ENCODE peak calls at places on chromosomes 16 and 17, in seven cellular contexts. One of them, this sample, is unnamed. For H3K36me3, the result is how much of the 10 kb centered on the place peaks cover.

GRCh38 chr16:67148221-67148620 is 2.6 kb downstream of the B3GNT9 start:
- DNase-seq in MM.1S: no peak
- DNase-seq in HCT116: no peak
- DNase-seq in fibroblast of lung: no peak
- DNase-seq in thoracic aorta: no peak
- DNase-seq in ascending aorta: no peak
- DNase-seq in lower lobe of right lung: no peak
- DNase-seq in this sample: no peak

GRCh38 chr16:68257251-68257905 is 6.9 kb upstream of the SLC7A6 start:
- DNase-seq in HCT116: no peak
- DNase-seq in lower lobe of right lung: no peak
- DNase-seq in ascending aorta: no peak
- DNase-seq in thoracic aorta: no peak
- DNase-seq in MM.1S: peak
- DNase-seq in fibroblast of lung: no peak
- DNase-seq in this sample: no peak

GRCh38 chr16:85326794-85327181 is 214.5 kb upstream of the CIBAR2 start:
- DNase-seq in ascending aorta: no peak
- DNase-seq in HCT116: no peak
- DNase-seq in fibroblast of lung: no peak
- DNase-seq in MM.1S: no peak
- DNase-seq in lower lobe of right lung: no peak
- DNase-seq in thoracic aorta: no peak
- DNase-seq in this sample: no peak

GRCh38 chr17:58320163-58320558 is 8.4 kb downstream of the TSPOAP1 start:
- DNase-seq in ascending aorta: no peak
- DNase-seq in lower lobe of right lung: peak
- DNase-seq in HCT116: no peak
- DNase-seq in MM.1S: no peak
- DNase-seq in thoracic aorta: no peak
- DNase-seq in fibroblast of lung: no peak
- DNase-seq in this sample: no peak

GRCh38 chr16:74942977-74943918 is 41.7 kb downstream of the WDR59 start:
- DNase-seq in ascending aorta: no peak
- DNase-seq in MM.1S: no peak
- DNase-seq in thoracic aorta: no peak
- DNase-seq in fibroblast of lung: no peak
- DNase-seq in HCT116: no peak
- DNase-seq in lower lobe of right lung: no peak
- DNase-seq in this sample: no peak

GRCh38 chr17:17703608-17703919 is 22.3 kb downstream of the RAI1 start:
- DNase-seq in MM.1S: no peak
- DNase-seq in lower lobe of right lung: no peak
- DNase-seq in thoracic aorta: no peak
- DNase-seq in HCT116: no peak
- DNase-seq in ascending aorta: no peak
- DNase-seq in fibroblast of lung: no peak
- DNase-seq in this sample: no peak

GRCh38 chr16:87851601-87852000 is 17.7 kb downstream of the SLC7A5 start:
- DNase-seq in fibroblast of lung: no peak
- DNase-seq in MM.1S: no peak
- DNase-seq in ascending aorta: no peak
- DNase-seq in thoracic aorta: no peak
- DNase-seq in HCT116: no peak
- DNase-seq in lower lobe of right lung: no peak
- DNase-seq in this sample: no peak

GRCh38 chr16:13351651-13352217 is 450.3 kb downstream of the SHISA9 start:
- DNase-seq in fibroblast of lung: no peak
- DNase-seq in MM.1S: no peak
- DNase-seq in thoracic aorta: no peak
- DNase-seq in ascending aorta: no peak
- DNase-seq in HCT116: no peak
- DNase-seq in lower lobe of right lung: no peak
- DNase-seq in this sample: no peak

GRCh38 chr17:80780381-80781187 is 211.1 kb upstream of the CHMP6 start:
- DNase-seq in fibroblast of lung: no peak
- DNase-seq in MM.1S: no peak
- DNase-seq in thoracic aorta: no peak
- DNase-seq in HCT116: no peak
- DNase-seq in lower lobe of right lung: no peak
- DNase-seq in ascending aorta: no peak
- DNase-seq in this sample: no peak

GRCh38 chr16:30656388-30656787 is 1.8 kb upstream of the FBRS start:
- DNase-seq in HCT116: no peak
- DNase-seq in fibroblast of lung: no peak
- DNase-seq in MM.1S: no peak
- DNase-seq in thoracic aorta: no peak
- DNase-seq in ascending aorta: no peak
- DNase-seq in lower lobe of right lung: no peak
- DNase-seq in this sample: no peak

GRCh38 chr16:426115-426905 is 861 bp downstream of the RAB11FIP3 start:
- DNase-seq in thoracic aorta: no peak
- DNase-seq in lower lobe of right lung: no peak
- DNase-seq in HCT116: no peak
- DNase-seq in fibroblast of lung: no peak
- DNase-seq in ascending aorta: no peak
- DNase-seq in MM.1S: peak
- DNase-seq in this sample: no peak

GRCh38 chr17:17804007-17804406 is 32.8 kb downstream of the SREBF1 start:
- DNase-seq in fibroblast of lung: no peak
- DNase-seq in MM.1S: no peak
- DNase-seq in ascending aorta: no peak
- DNase-seq in thoracic aorta: no peak
- DNase-seq in HCT116: no peak
- DNase-seq in lower lobe of right lung: no peak
- DNase-seq in this sample: no peak

GRCh38 chr17:82217530-82218204 is 5.0 kb upstream of the CCDC57 start:
- DNase-seq in thoracic aorta: no peak
- DNase-seq in fibroblast of lung: peak
- DNase-seq in ascending aorta: peak
- DNase-seq in HCT116: no peak
- DNase-seq in lower lobe of right lung: peak
- DNase-seq in MM.1S: no peak
- DNase-seq in this sample: peak

GRCh38 chr17:82218349-82219075 is 5.9 kb upstream of the CCDC57 start:
- DNase-seq in MM.1S: no peak
- DNase-seq in fibroblast of lung: no peak
- DNase-seq in lower lobe of right lung: no peak
- DNase-seq in ascending aorta: no peak
- DNase-seq in thoracic aorta: no peak
- DNase-seq in HCT116: no peak
- DNase-seq in this sample: no peak

GRCh38 chr17:82219753-82220709 is 7.4 kb upstream of the CCDC57 start:
- DNase-seq in HCT116: no peak
- DNase-seq in ascending aorta: no peak
- DNase-seq in lower lobe of right lung: no peak
- DNase-seq in MM.1S: no peak
- DNase-seq in thoracic aorta: no peak
- DNase-seq in fibroblast of lung: no peak
- DNase-seq in this sample: no peak

GRCh38 chr17:82217120-82217529 is 4.5 kb upstream of the CCDC57 start:
- DNase-seq in HCT116: no peak
- DNase-seq in MM.1S: no peak
- DNase-seq in fibroblast of lung: no peak
- DNase-seq in ascending aorta: no peak
- DNase-seq in lower lobe of right lung: peak
- DNase-seq in thoracic aorta: no peak
- DNase-seq in this sample: no peak

GRCh38 chr17:82219083-82219482 is 6.4 kb upstream of the CCDC57 start:
- DNase-seq in fibroblast of lung: no peak
- DNase-seq in thoracic aorta: no peak
- DNase-seq in ascending aorta: no peak
- DNase-seq in lower lobe of right lung: no peak
- DNase-seq in HCT116: no peak
- DNase-seq in MM.1S: no peak
- DNase-seq in this sample: no peak
- H3K36me3 ChIP-seq in fibroblast of lung: under half
- H3K36me3 ChIP-seq in thoracic aorta: under half
- H3K36me3 ChIP-seq in ascending aorta: under half
- H3K36me3 ChIP-seq in lower lobe of right lung: under half
- H3K36me3 ChIP-seq in HCT116: under half
- H3K36me3 ChIP-seq in MM.1S: under half
- H3K36me3 ChIP-seq in this sample: under half

GRCh38 chr17:74070374-74070773 is 133.1 kb upstream of the RPL38 start:
- DNase-seq in ascending aorta: no peak
- DNase-seq in MM.1S: no peak
- DNase-seq in thoracic aorta: no peak
- DNase-seq in fibroblast of lung: no peak
- DNase-seq in HCT116: no peak
- DNase-seq in lower lobe of right lung: no peak
- DNase-seq in this sample: no peak
- TF ChIP-seq CTCF in ascending aorta: no peak
- TF ChIP-seq CTCF in MM.1S: no peak
- TF ChIP-seq CTCF in thoracic aorta: no peak
- TF ChIP-seq CTCF in fibroblast of lung: no peak
- TF ChIP-seq CTCF in HCT116: no peak
- TF ChIP-seq CTCF in lower lobe of right lung: no peak
- TF ChIP-seq CTCF in this sample: no peak

GRCh38 chr17:75827291-75828050 is 16.7 kb downstream of the UNC13D start:
- DNase-seq in lower lobe of right lung: no peak
- DNase-seq in MM.1S: peak
- DNase-seq in fibroblast of lung: peak
- DNase-seq in thoracic aorta: no peak
- DNase-seq in HCT116: no peak
- DNase-seq in ascending aorta: no peak
- DNase-seq in this sample: no peak
- H3K4me3 ChIP-seq in lower lobe of right lung: peak
- H3K4me3 ChIP-seq in MM.1S: peak
- H3K4me3 ChIP-seq in fibroblast of lung: peak
- H3K4me3 ChIP-seq in thoracic aorta: peak
- H3K4me3 ChIP-seq in HCT116: no peak
- H3K4me3 ChIP-seq in ascending aorta: no peak
- H3K4me3 ChIP-seq in this sample: no peak

GRCh38 chr17:2393184-2393953 is 7.5 kb downstream of the MNT start:
- DNase-seq in HCT116: no peak
- DNase-seq in lower lobe of right lung: peak
- DNase-seq in thoracic aorta: no peak
- DNase-seq in MM.1S: peak
- DNase-seq in ascending aorta: peak
- DNase-seq in fibroblast of lung: peak
- DNase-seq in this sample: peak
- H3K36me3 ChIP-seq in HCT116: under half
- H3K36me3 ChIP-seq in lower lobe of right lung: under half
- H3K36me3 ChIP-seq in thoracic aorta: under half
- H3K36me3 ChIP-seq in MM.1S: under half
- H3K36me3 ChIP-seq in ascending aorta: under half
- H3K36me3 ChIP-seq in fibroblast of lung: under half
- H3K36me3 ChIP-seq in this sample: under half

GRCh38 chr17:43211480-43212402 is at the start of gene TMEM106A:
- DNase-seq in MM.1S: peak
- DNase-seq in HCT116: peak
- DNase-seq in lower lobe of right lung: peak
- DNase-seq in ascending aorta: peak
- DNase-seq in thoracic aorta: peak
- DNase-seq in fibroblast of lung: peak
- DNase-seq in this sample: peak
- TF ChIP-seq CTCF in MM.1S: peak
- TF ChIP-seq CTCF in HCT116: no peak
- TF ChIP-seq CTCF in lower lobe of right lung: peak
- TF ChIP-seq CTCF in ascending aorta: peak
- TF ChIP-seq CTCF in thoracic aorta: peak
- TF ChIP-seq CTCF in fibroblast of lung: peak
- TF ChIP-seq CTCF in this sample: peak

DNA sequence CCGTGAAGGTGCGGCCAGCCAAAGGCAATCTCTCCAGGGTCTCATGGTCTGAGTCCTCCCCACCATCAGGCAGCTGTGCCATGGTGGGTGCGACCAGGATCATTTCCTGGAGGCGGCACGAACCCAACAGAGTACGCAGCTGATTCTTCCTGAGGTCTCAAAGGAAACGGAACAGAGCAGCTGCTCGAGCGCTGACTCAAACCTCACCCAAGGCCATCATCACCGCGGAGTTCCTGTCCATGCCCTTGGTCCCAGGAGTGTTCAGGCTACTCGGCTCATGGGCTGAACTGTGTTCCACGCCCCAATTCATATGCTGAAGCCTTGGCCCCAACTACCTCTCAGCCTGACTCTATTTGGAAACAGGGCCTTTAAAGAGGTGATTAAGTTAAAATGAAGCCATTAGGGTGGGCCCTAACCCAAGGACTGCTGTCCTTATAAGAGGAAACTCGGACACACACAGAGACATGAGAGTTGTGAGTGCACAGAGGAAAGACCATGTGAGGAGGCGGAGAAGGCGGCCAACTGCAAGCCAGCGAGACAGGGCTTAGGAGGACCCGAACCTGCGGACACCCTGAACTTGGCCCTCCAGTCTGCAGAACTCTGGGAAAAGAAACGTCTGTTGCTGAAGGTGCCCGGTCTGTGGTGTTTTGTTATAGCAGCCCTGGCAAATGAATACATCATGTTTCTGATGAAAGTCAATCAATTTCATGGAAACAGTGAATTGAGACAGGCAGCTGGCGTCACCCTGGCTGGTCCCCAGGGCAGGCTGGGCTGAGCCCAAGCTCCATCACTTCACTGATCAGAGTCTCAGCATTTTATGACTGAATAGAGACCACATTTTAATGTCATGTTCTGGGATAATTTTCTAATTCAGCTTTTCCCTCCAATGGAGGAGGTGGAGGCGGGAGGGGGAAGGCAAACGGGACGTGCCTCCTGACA is 13.7 kb downstream of the MXRA7 start:
- DNase-seq in lower lobe of right lung: no peak
- DNase-seq in MM.1S: no peak
- DNase-seq in fibroblast of lung: peak
- DNase-seq in HCT116: no peak
- DNase-seq in thoracic aorta: no peak
- DNase-seq in ascending aorta: no peak
- DNase-seq in this sample: no peak
- H3K4me3 ChIP-seq in lower lobe of right lung: no peak
- H3K4me3 ChIP-seq in MM.1S: no peak
- H3K4me3 ChIP-seq in fibroblast of lung: no peak
- H3K4me3 ChIP-seq in HCT116: no peak
- H3K4me3 ChIP-seq in thoracic aorta: peak
- H3K4me3 ChIP-seq in ascending aorta: peak
- H3K4me3 ChIP-seq in this sample: no peak

GRCh38 chr16:89883346-89884040 is 10.1 kb downstream of the TCF25 start:
- DNase-seq in MM.1S: no peak
- DNase-seq in fibroblast of lung: no peak
- DNase-seq in lower lobe of right lung: no peak
- DNase-seq in HCT116: no peak
- DNase-seq in thoracic aorta: no peak
- DNase-seq in ascending aorta: no peak
- DNase-seq in this sample: no peak
- H3K36me3 ChIP-seq in MM.1S: under half
- H3K36me3 ChIP-seq in fibroblast of lung: under half
- H3K36me3 ChIP-seq in lower lobe of right lung: half or more
- H3K36me3 ChIP-seq in HCT116: half or more
- H3K36me3 ChIP-seq in thoracic aorta: half or more
- H3K36me3 ChIP-seq in ascending aorta: half or more
- H3K36me3 ChIP-seq in this sample: under half